ENCODE peak calls at places on chromosomes 16 and 17, in five cellular contexts. One of them, this sample, is unnamed.

GRCh38 chr17:37676115-37676925 is 33.1 kb upstream of the DDX52 start:
- DNase-seq in anterior cingulate cortex: no peak
- DNase-seq in cardiac muscle cell: no peak
- DNase-seq in RWPE1: no peak
- DNase-seq in cardiac septum: no peak
- DNase-seq in this sample: no peak

GRCh38 chr17:59365383-59365981 is 34.0 kb downstream of the YPEL2 start:
- DNase-seq in anterior cingulate cortex: no peak
- DNase-seq in cardiac muscle cell: peak
- DNase-seq in RWPE1: no peak
- DNase-seq in cardiac septum: no peak
- DNase-seq in this sample: peak

GRCh38 chr16:79282806-79283205 is 317.7 kb downstream of the MAF start:
- DNase-seq in anterior cingulate cortex: no peak
- DNase-seq in cardiac muscle cell: no peak
- DNase-seq in RWPE1: no peak
- DNase-seq in cardiac septum: no peak
- DNase-seq in this sample: no peak

GRCh38 chr17:44220211-44221071 is 966 bp upstream of the UBTF start:
- DNase-seq in anterior cingulate cortex: no peak
- DNase-seq in cardiac muscle cell: peak
- DNase-seq in RWPE1: peak
- DNase-seq in cardiac septum: no peak
- DNase-seq in this sample: peak

GRCh38 chr17:39652635-39653315 is 12.4 kb upstream of the TCAP start:
- DNase-seq in anterior cingulate cortex: peak
- DNase-seq in cardiac muscle cell: peak
- DNase-seq in RWPE1: no peak
- DNase-seq in cardiac septum: no peak
- DNase-seq in this sample: no peak

GRCh38 chr16:27778926-27779570 is 229.1 kb downstream of the KATNIP start:
- DNase-seq in anterior cingulate cortex: no peak
- DNase-seq in cardiac muscle cell: no peak
- DNase-seq in RWPE1: no peak
- DNase-seq in cardiac septum: no peak
- DNase-seq in this sample: no peak

GRCh38 chr17:80826955-80827645 is 164.5 kb upstream of the CHMP6 start:
- DNase-seq in anterior cingulate cortex: peak
- DNase-seq in cardiac muscle cell: no peak
- DNase-seq in RWPE1: peak
- DNase-seq in cardiac septum: no peak
- DNase-seq in this sample: peak

GRCh38 chr17:1474402-1475189 is 17.9 kb downstream of the MYO1C start:
- DNase-seq in anterior cingulate cortex: no peak
- DNase-seq in cardiac muscle cell: no peak
- DNase-seq in RWPE1: no peak
- DNase-seq in cardiac septum: no peak
- DNase-seq in this sample: no peak

GRCh38 chr16:88697831-88698693 is 8.1 kb downstream of the RNF166 start:
- DNase-seq in anterior cingulate cortex: no peak
- DNase-seq in cardiac muscle cell: peak
- DNase-seq in RWPE1: no peak
- DNase-seq in cardiac septum: no peak
- DNase-seq in this sample: no peak

GRCh38 chr16:15032547-15033308 is 23.1 kb downstream of the NTAN1 start:
- DNase-seq in anterior cingulate cortex: no peak
- DNase-seq in cardiac muscle cell: no peak
- DNase-seq in RWPE1: no peak
- DNase-seq in cardiac septum: peak
- DNase-seq in this sample: no peak

GRCh38 chr17:80023261-80024205 is 12.1 kb downstream of the TBC1D16 start:
- DNase-seq in anterior cingulate cortex: no peak
- DNase-seq in cardiac muscle cell: no peak
- DNase-seq in RWPE1: no peak
- DNase-seq in cardiac septum: no peak
- DNase-seq in this sample: no peak

GRCh38 chr16:16042076-16042475 is 92.7 kb downstream of the ABCC1 start:
- DNase-seq in anterior cingulate cortex: no peak
- DNase-seq in cardiac muscle cell: peak
- DNase-seq in RWPE1: no peak
- DNase-seq in cardiac septum: no peak
- DNase-seq in this sample: no peak

GRCh38 chr17:81651692-81652091 is 4.7 kb downstream of the PDE6G start:
- DNase-seq in anterior cingulate cortex: no peak
- DNase-seq in cardiac muscle cell: no peak
- DNase-seq in RWPE1: peak
- DNase-seq in cardiac septum: no peak
- DNase-seq in this sample: peak

GRCh38 chr17:9016941-9017552 is 4.3 kb upstream of the NTN1 start:
- DNase-seq in anterior cingulate cortex: no peak
- DNase-seq in cardiac muscle cell: peak
- DNase-seq in RWPE1: no peak
- DNase-seq in cardiac septum: no peak
- DNase-seq in this sample: peak

GRCh38 chr17:5822281-5823060 is 238.2 kb upstream of the NLRP1 start:
- DNase-seq in anterior cingulate cortex: no peak
- DNase-seq in cardiac muscle cell: no peak
- DNase-seq in RWPE1: no peak
- DNase-seq in cardiac septum: no peak
- DNase-seq in this sample: no peak

GRCh38 chr16:89048871-89049422 is 44.7 kb upstream of the ACSF3 start:
- DNase-seq in anterior cingulate cortex: no peak
- DNase-seq in cardiac muscle cell: no peak
- DNase-seq in RWPE1: no peak
- DNase-seq in cardiac septum: no peak
- DNase-seq in this sample: peak

GRCh38 chr16:89286096-89286495 is 68.6 kb downstream of the ZNF778 start:
- DNase-seq in anterior cingulate cortex: no peak
- DNase-seq in cardiac muscle cell: no peak
- DNase-seq in RWPE1: no peak
- DNase-seq in cardiac septum: no peak
- DNase-seq in this sample: no peak

GRCh38 chr17:39063681-39064069 is 87.8 kb downstream of the PLXDC1 start:
- DNase-seq in anterior cingulate cortex: no peak
- DNase-seq in cardiac muscle cell: no peak
- DNase-seq in RWPE1: no peak
- DNase-seq in cardiac septum: no peak
- DNase-seq in this sample: no peak

GRCh38 chr16:87762071-87762571 is 3.7 kb downstream of the KLHDC4 start:
- DNase-seq in anterior cingulate cortex: no peak
- DNase-seq in cardiac muscle cell: peak
- DNase-seq in RWPE1: peak
- DNase-seq in cardiac septum: no peak
- DNase-seq in this sample: no peak

GRCh38 chr17:28700830-28701492 is 10.7 kb downstream of the PROCA1 start:
- DNase-seq in anterior cingulate cortex: no peak
- DNase-seq in cardiac muscle cell: no peak
- DNase-seq in RWPE1: no peak
- DNase-seq in cardiac septum: no peak
- DNase-seq in this sample: no peak

GRCh38 chr16:86877108-86877507 is 298.8 kb downstream of the FOXL1 start:
- DNase-seq in anterior cingulate cortex: no peak
- DNase-seq in cardiac muscle cell: no peak
- DNase-seq in RWPE1: no peak
- DNase-seq in cardiac septum: peak
- DNase-seq in this sample: no peak

GRCh38 chr16:68070811-68071546 is 14.2 kb upstream of the NFATC3 start:
- DNase-seq in anterior cingulate cortex: no peak
- DNase-seq in cardiac muscle cell: no peak
- DNase-seq in RWPE1: no peak
- DNase-seq in cardiac septum: no peak
- DNase-seq in this sample: no peak

GRCh38 chr17:40071720-40072480 is 9.1 kb downstream of the THRA start:
- DNase-seq in anterior cingulate cortex: peak
- DNase-seq in cardiac muscle cell: peak
- DNase-seq in RWPE1: no peak
- DNase-seq in cardiac septum: no peak
- DNase-seq in this sample: peak

GRCh38 chr16:57409870-57410585 is 5.5 kb downstream of the CCL17 start:
- DNase-seq in anterior cingulate cortex: no peak
- DNase-seq in cardiac muscle cell: no peak
- DNase-seq in RWPE1: no peak
- DNase-seq in cardiac septum: peak
- DNase-seq in this sample: no peak

GRCh38 chr16:84361546-84361945 is 6.8 kb upstream of the ATP2C2 start:
- DNase-seq in anterior cingulate cortex: no peak
- DNase-seq in cardiac muscle cell: no peak
- DNase-seq in RWPE1: no peak
- DNase-seq in cardiac septum: no peak
- DNase-seq in this sample: no peak

GRCh38 chr16:21277045-21277926 is 804 bp downstream of the CRYM start:
- DNase-seq in anterior cingulate cortex: no peak
- DNase-seq in cardiac muscle cell: no peak
- DNase-seq in RWPE1: no peak
- DNase-seq in cardiac septum: no peak
- DNase-seq in this sample: no peak

GRCh38 chr16:51085271-51085670 is 65.8 kb downstream of the SALL1 start:
- DNase-seq in anterior cingulate cortex: no peak
- DNase-seq in cardiac muscle cell: no peak
- DNase-seq in RWPE1: no peak
- DNase-seq in cardiac septum: no peak
- DNase-seq in this sample: no peak

GRCh38 chr16:55930036-55930435 is 54.9 kb upstream of the CES5A start:
- DNase-seq in anterior cingulate cortex: no peak
- DNase-seq in cardiac muscle cell: no peak
- DNase-seq in RWPE1: no peak
- DNase-seq in cardiac septum: no peak
- DNase-seq in this sample: no peak

GRCh38 chr17:69064476-69064875 is 3.7 kb upstream of the ABCA9 start:
- DNase-seq in anterior cingulate cortex: no peak
- DNase-seq in cardiac muscle cell: no peak
- DNase-seq in RWPE1: no peak
- DNase-seq in cardiac septum: no peak
- DNase-seq in this sample: no peak